ENCODE peak calls at places on chromosomes 11 and 22, in five cellular contexts. One of them, this sample, is unnamed.

GRCh38 chr11:57396744-57397143 is 6.3 kb upstream of the PRG2 start:
- DNase-seq in ascending aorta: no peak
- DNase-seq in substantia nigra: no peak
- DNase-seq in iPS-NIHi11: no peak
- DNase-seq in HuH-7.5: no peak
- DNase-seq in this sample: no peak

GRCh38 chr22:42156597-42156996 is 26.0 kb upstream of the CYP2D6 start:
- DNase-seq in HuH-7.5: no peak
- DNase-seq in iPS-NIHi11: no peak
- DNase-seq in ascending aorta: no peak
- DNase-seq in substantia nigra: no peak
- DNase-seq in this sample: no peak

GRCh38 chr11:46345881-46346484 is 1.3 kb upstream of the DGKZ start:
- DNase-seq in ascending aorta: no peak
- DNase-seq in iPS-NIHi11: no peak
- DNase-seq in substantia nigra: no peak
- DNase-seq in HuH-7.5: no peak
- DNase-seq in this sample: no peak

GRCh38 chr11:65903068-65903481 is 2.9 kb upstream of the FOSL1 start:
- DNase-seq in iPS-NIHi11: peak
- DNase-seq in HuH-7.5: no peak
- DNase-seq in ascending aorta: no peak
- DNase-seq in substantia nigra: no peak
- DNase-seq in this sample: peak

GRCh38 chr11:72668645-72669347 is 5.4 kb downstream of the PDE2A start:
- DNase-seq in HuH-7.5: no peak
- DNase-seq in substantia nigra: no peak
- DNase-seq in ascending aorta: no peak
- DNase-seq in iPS-NIHi11: peak
- DNase-seq in this sample: no peak

GRCh38 chr11:120160436-120160835 is 22.5 kb upstream of the TRIM29 start:
- DNase-seq in iPS-NIHi11: no peak
- DNase-seq in ascending aorta: no peak
- DNase-seq in substantia nigra: no peak
- DNase-seq in HuH-7.5: no peak
- DNase-seq in this sample: no peak

GRCh38 chr11:130434521-130435223 is 6.3 kb upstream of the ADAMTS8 start:
- DNase-seq in HuH-7.5: peak
- DNase-seq in iPS-NIHi11: peak
- DNase-seq in substantia nigra: peak
- DNase-seq in ascending aorta: no peak
- DNase-seq in this sample: peak

GRCh38 chr11:92628401-92629292 is 340.8 kb upstream of the MTNR1B start:
- DNase-seq in HuH-7.5: no peak
- DNase-seq in ascending aorta: no peak
- DNase-seq in iPS-NIHi11: no peak
- DNase-seq in substantia nigra: no peak
- DNase-seq in this sample: no peak

GRCh38 chr11:124069429-124070401 is 28.6 kb upstream of the OR10G7 start:
- DNase-seq in substantia nigra: peak
- DNase-seq in iPS-NIHi11: peak
- DNase-seq in HuH-7.5: no peak
- DNase-seq in ascending aorta: no peak
- DNase-seq in this sample: peak

GRCh38 chr11:74319139-74319538 is 7.7 kb upstream of the P4HA3 start:
- DNase-seq in HuH-7.5: no peak
- DNase-seq in iPS-NIHi11: no peak
- DNase-seq in ascending aorta: no peak
- DNase-seq in substantia nigra: no peak
- DNase-seq in this sample: peak

GRCh38 chr11:6817668-6818067 is 18.2 kb upstream of the OR6A2 start:
- DNase-seq in iPS-NIHi11: peak
- DNase-seq in substantia nigra: no peak
- DNase-seq in ascending aorta: no peak
- DNase-seq in HuH-7.5: no peak
- DNase-seq in this sample: no peak

GRCh38 chr22:46077669-46078099 is 72.6 kb upstream of the PPARA start:
- DNase-seq in HuH-7.5: no peak
- DNase-seq in iPS-NIHi11: no peak
- DNase-seq in substantia nigra: no peak
- DNase-seq in ascending aorta: peak
- DNase-seq in this sample: no peak

GRCh38 chr11:995752-996420 is 40.6 kb downstream of the MUC6 start:
- DNase-seq in HuH-7.5: no peak
- DNase-seq in substantia nigra: no peak
- DNase-seq in iPS-NIHi11: no peak
- DNase-seq in ascending aorta: no peak
- DNase-seq in this sample: peak

GRCh38 chr11:118660646-118661424 is 18.6 kb downstream of the TREH start:
- DNase-seq in iPS-NIHi11: no peak
- DNase-seq in HuH-7.5: no peak
- DNase-seq in substantia nigra: no peak
- DNase-seq in ascending aorta: no peak
- DNase-seq in this sample: no peak

GRCh38 chr22:45006873-45007246 is 2.9 kb downstream of the PHF21B start:
- DNase-seq in HuH-7.5: no peak
- DNase-seq in ascending aorta: no peak
- DNase-seq in substantia nigra: peak
- DNase-seq in iPS-NIHi11: peak
- DNase-seq in this sample: no peak

GRCh38 chr11:109062445-109062844 is 359.5 kb upstream of the C11orf87 start:
- DNase-seq in HuH-7.5: no peak
- DNase-seq in ascending aorta: no peak
- DNase-seq in iPS-NIHi11: no peak
- DNase-seq in substantia nigra: no peak
- DNase-seq in this sample: peak

GRCh38 chr11:36622431-36623136 is 24.5 kb upstream of the RAG2 start:
- DNase-seq in ascending aorta: no peak
- DNase-seq in iPS-NIHi11: no peak
- DNase-seq in HuH-7.5: no peak
- DNase-seq in substantia nigra: no peak
- DNase-seq in this sample: peak

GRCh38 chr22:35386670-35387288 is 5.9 kb downstream of the HMOX1 start:
- DNase-seq in iPS-NIHi11: no peak
- DNase-seq in ascending aorta: no peak
- DNase-seq in substantia nigra: no peak
- DNase-seq in HuH-7.5: no peak
- DNase-seq in this sample: no peak

GRCh38 chr22:48057116-48057835 is 1294.8 kb downstream of the TBC1D22A start:
- DNase-seq in iPS-NIHi11: no peak
- DNase-seq in ascending aorta: no peak
- DNase-seq in HuH-7.5: no peak
- DNase-seq in substantia nigra: no peak
- DNase-seq in this sample: no peak

GRCh38 chr11:29159552-29160465 is 857.0 kb downstream of the KCNA4 start:
- DNase-seq in iPS-NIHi11: peak
- DNase-seq in HuH-7.5: peak
- DNase-seq in ascending aorta: no peak
- DNase-seq in substantia nigra: peak
- DNase-seq in this sample: peak

GRCh38 chr11:62245271-62245753 is 3.3 kb downstream of the SCGB1D2 start:
- DNase-seq in substantia nigra: no peak
- DNase-seq in ascending aorta: no peak
- DNase-seq in iPS-NIHi11: peak
- DNase-seq in HuH-7.5: no peak
- DNase-seq in this sample: peak

GRCh38 chr11:15819679-15820286 is 536.6 kb downstream of the SOX6 start:
- DNase-seq in iPS-NIHi11: peak
- DNase-seq in substantia nigra: peak
- DNase-seq in ascending aorta: no peak
- DNase-seq in HuH-7.5: peak
- DNase-seq in this sample: peak

GRCh38 chr11:7579226-7579825 is 65.5 kb downstream of the PPFIBP2 start:
- DNase-seq in ascending aorta: no peak
- DNase-seq in iPS-NIHi11: no peak
- DNase-seq in HuH-7.5: no peak
- DNase-seq in substantia nigra: no peak
- DNase-seq in this sample: peak

GRCh38 chr11:83815736-83816135 is 529.6 kb upstream of the CCDC90B start:
- DNase-seq in ascending aorta: no peak
- DNase-seq in substantia nigra: no peak
- DNase-seq in iPS-NIHi11: no peak
- DNase-seq in HuH-7.5: no peak
- DNase-seq in this sample: no peak

GRCh38 chr22:19118601-19118880 is 3.7 kb downstream of the DGCR2 start:
- DNase-seq in substantia nigra: no peak
- DNase-seq in ascending aorta: no peak
- DNase-seq in iPS-NIHi11: no peak
- DNase-seq in HuH-7.5: no peak
- DNase-seq in this sample: no peak

GRCh38 chr11:2729841-2730240 is 30.0 kb upstream of the KCNQ1OT1 start:
- DNase-seq in ascending aorta: no peak
- DNase-seq in substantia nigra: no peak
- DNase-seq in HuH-7.5: no peak
- DNase-seq in iPS-NIHi11: no peak
- DNase-seq in this sample: no peak

GRCh38 chr22:23058063-23058462 is 12.3 kb upstream of the GNAZ start:
- DNase-seq in HuH-7.5: no peak
- DNase-seq in ascending aorta: no peak
- DNase-seq in iPS-NIHi11: no peak
- DNase-seq in substantia nigra: no peak
- DNase-seq in this sample: no peak

GRCh38 chr11:65809496-65809895 is 22.6 kb downstream of the OVOL1 start:
- DNase-seq in iPS-NIHi11: no peak
- DNase-seq in substantia nigra: no peak
- DNase-seq in ascending aorta: no peak
- DNase-seq in HuH-7.5: no peak
- DNase-seq in this sample: no peak

GRCh38 chr11:107860688-107861087 is 2.1 kb upstream of the SLC35F2 start:
- DNase-seq in ascending aorta: no peak
- DNase-seq in iPS-NIHi11: peak
- DNase-seq in substantia nigra: no peak
- DNase-seq in HuH-7.5: no peak
- DNase-seq in this sample: no peak

GRCh38 chr22:26348810-26349526 is 80.1 kb upstream of the ASPHD2 start:
- DNase-seq in substantia nigra: no peak
- DNase-seq in ascending aorta: no peak
- DNase-seq in HuH-7.5: no peak
- DNase-seq in iPS-NIHi11: no peak
- DNase-seq in this sample: no peak

GRCh38 chr11:2316169-2316962 is 14.6 kb downstream of the TSPAN32 start:
- DNase-seq in substantia nigra: no peak
- DNase-seq in ascending aorta: no peak
- DNase-seq in HuH-7.5: no peak
- DNase-seq in iPS-NIHi11: no peak
- DNase-seq in this sample: no peak